ENCODE peak calls at places on chromosomes 1 and 21, in eight cellular contexts. One of them, this sample, is unnamed.

GRCh38 chr1:184160942-184161698 is 109.6 kb downstream of the TSEN15 start:
- DNase-seq in HFFc6: peak; percentile 92
- DNase-seq in AG10803: peak; percentile 77
- DNase-seq in progenitor cell of endocrine pancreas: no peak
- DNase-seq in astrocyte: peak; percentile 39
- DNase-seq in left ventricle myocardium inferior: no peak
- DNase-seq in B cell: no peak
- DNase-seq in glutamatergic neuron: no peak
- DNase-seq in this sample: no peak

GRCh38 chr1:186008920-186009737 is 274.9 kb downstream of the HMCN1 start:
- DNase-seq in B cell: no peak
- DNase-seq in HFFc6: no peak
- DNase-seq in progenitor cell of endocrine pancreas: no peak
- DNase-seq in left ventricle myocardium inferior: no peak
- DNase-seq in AG10803: peak; percentile 26
- DNase-seq in astrocyte: peak; percentile 81
- DNase-seq in glutamatergic neuron: no peak
- DNase-seq in this sample: no peak

GRCh38 chr1:206933333-206933945 is 11.7 kb upstream of the FCMR start:
- DNase-seq in progenitor cell of endocrine pancreas: no peak
- DNase-seq in astrocyte: no peak
- DNase-seq in B cell: peak; percentile 77
- DNase-seq in HFFc6: no peak
- DNase-seq in left ventricle myocardium inferior: no peak
- DNase-seq in AG10803: no peak
- DNase-seq in glutamatergic neuron: peak; percentile 28
- DNase-seq in this sample: peak; percentile 25

GRCh38 chr21:34926784-34927548 is 122.1 kb downstream of the RUNX1 start:
- DNase-seq in astrocyte: no peak
- DNase-seq in HFFc6: peak; percentile 23
- DNase-seq in B cell: no peak
- DNase-seq in left ventricle myocardium inferior: no peak
- DNase-seq in progenitor cell of endocrine pancreas: no peak
- DNase-seq in glutamatergic neuron: no peak
- DNase-seq in AG10803: peak; percentile 41
- DNase-seq in this sample: no peak

GRCh38 chr1:206797534-206798383 is 25.5 kb upstream of the IL10 start:
- DNase-seq in glutamatergic neuron: peak; percentile 50
- DNase-seq in progenitor cell of endocrine pancreas: no peak
- DNase-seq in HFFc6: no peak
- DNase-seq in AG10803: no peak
- DNase-seq in left ventricle myocardium inferior: no peak
- DNase-seq in B cell: no peak
- DNase-seq in astrocyte: no peak
- DNase-seq in this sample: peak; percentile 21

GRCh38 chr1:15543589-15544568 is 17.2 kb downstream of the DNAJC16 start:
- DNase-seq in B cell: no peak
- DNase-seq in HFFc6: peak; percentile 43
- DNase-seq in left ventricle myocardium inferior: no peak
- DNase-seq in glutamatergic neuron: no peak
- DNase-seq in AG10803: peak; percentile 67
- DNase-seq in astrocyte: peak; percentile 84
- DNase-seq in progenitor cell of endocrine pancreas: no peak
- DNase-seq in this sample: no peak

GRCh38 chr1:244349581-244350001 is 102.1 kb downstream of the ADSS2 start:
- DNase-seq in progenitor cell of endocrine pancreas: no peak
- DNase-seq in AG10803: no peak
- DNase-seq in HFFc6: peak; percentile 39
- DNase-seq in B cell: no peak
- DNase-seq in left ventricle myocardium inferior: no peak
- DNase-seq in astrocyte: peak; percentile 33
- DNase-seq in glutamatergic neuron: no peak
- DNase-seq in this sample: no peak

GRCh38 chr1:166920561-166921475 is 44.8 kb upstream of the TADA1 start:
- DNase-seq in AG10803: no peak
- DNase-seq in B cell: no peak
- DNase-seq in progenitor cell of endocrine pancreas: peak; percentile 32
- DNase-seq in glutamatergic neuron: peak; percentile 64
- DNase-seq in HFFc6: no peak
- DNase-seq in left ventricle myocardium inferior: no peak
- DNase-seq in astrocyte: no peak
- DNase-seq in this sample: peak; percentile 72

GRCh38 chr1:42937836-42938595 is 20.7 kb downstream of the SLC2A1 start:
- DNase-seq in glutamatergic neuron: no peak
- DNase-seq in progenitor cell of endocrine pancreas: no peak
- DNase-seq in B cell: peak; percentile 52
- DNase-seq in left ventricle myocardium inferior: no peak
- DNase-seq in astrocyte: no peak
- DNase-seq in AG10803: no peak
- DNase-seq in HFFc6: no peak
- DNase-seq in this sample: no peak

GRCh38 chr1:223175032-223175431 is 32.0 kb upstream of the TLR5 start:
- DNase-seq in astrocyte: no peak
- DNase-seq in AG10803: no peak
- DNase-seq in left ventricle myocardium inferior: no peak
- DNase-seq in B cell: no peak
- DNase-seq in glutamatergic neuron: no peak
- DNase-seq in HFFc6: peak; percentile 24
- DNase-seq in progenitor cell of endocrine pancreas: no peak
- DNase-seq in this sample: peak; percentile 32

GRCh38 chr1:184827600-184828368 is 73.1 kb upstream of the EDEM3 start:
- DNase-seq in AG10803: peak; percentile 63
- DNase-seq in B cell: no peak
- DNase-seq in glutamatergic neuron: no peak
- DNase-seq in progenitor cell of endocrine pancreas: no peak
- DNase-seq in astrocyte: peak; percentile 84
- DNase-seq in HFFc6: peak; percentile 59
- DNase-seq in left ventricle myocardium inferior: no peak
- DNase-seq in this sample: no peak

GRCh38 chr1:116934586-116935207 is 25.0 kb downstream of the PTGFRN start:
- DNase-seq in AG10803: peak; percentile 20
- DNase-seq in HFFc6: no peak
- DNase-seq in left ventricle myocardium inferior: no peak
- DNase-seq in B cell: no peak
- DNase-seq in glutamatergic neuron: no peak
- DNase-seq in astrocyte: no peak
- DNase-seq in progenitor cell of endocrine pancreas: no peak
- DNase-seq in this sample: no peak
- TF ChIP-seq CTCF in AG10803: peak; percentile 50
- TF ChIP-seq CTCF in HFFc6: peak; percentile 57
- TF ChIP-seq CTCF in left ventricle myocardium inferior: peak; percentile 31
- TF ChIP-seq CTCF in B cell: no peak
- TF ChIP-seq CTCF in glutamatergic neuron: peak; percentile 59
- TF ChIP-seq CTCF in astrocyte: peak; percentile 32
- TF ChIP-seq CTCF in progenitor cell of endocrine pancreas: peak; percentile 56
- TF ChIP-seq CTCF in this sample: peak; percentile 22

GRCh38 chr1:155278689-155279160 is 1.5 kb downstream of the HCN3 start:
- DNase-seq in HFFc6: no peak
- DNase-seq in astrocyte: no peak
- DNase-seq in glutamatergic neuron: no peak
- DNase-seq in B cell: no peak
- DNase-seq in left ventricle myocardium inferior: no peak
- DNase-seq in AG10803: no peak
- DNase-seq in progenitor cell of endocrine pancreas: no peak
- DNase-seq in this sample: no peak

GRCh38 chr1:155282488-155283086 is 5.3 kb downstream of the HCN3 start:
- DNase-seq in glutamatergic neuron: no peak
- DNase-seq in B cell: no peak
- DNase-seq in progenitor cell of endocrine pancreas: no peak
- DNase-seq in astrocyte: no peak
- DNase-seq in AG10803: no peak
- DNase-seq in HFFc6: no peak
- DNase-seq in left ventricle myocardium inferior: no peak
- DNase-seq in this sample: no peak

GRCh38 chr1:155273134-155273982 is at the start of gene CLK2:
- DNase-seq in B cell: peak; percentile 95
- DNase-seq in HFFc6: peak; percentile 84
- DNase-seq in astrocyte: peak; percentile 75
- DNase-seq in left ventricle myocardium inferior: peak; percentile 96
- DNase-seq in progenitor cell of endocrine pancreas: peak; percentile 90
- DNase-seq in AG10803: peak; percentile 91
- DNase-seq in glutamatergic neuron: peak; percentile 98
- DNase-seq in this sample: peak; percentile 96

GRCh38 chr1:155277070-155277895 is at the start of gene HCN3:
- DNase-seq in HFFc6: peak; percentile 92
- DNase-seq in astrocyte: peak; percentile 76
- DNase-seq in B cell: peak; percentile 93
- DNase-seq in glutamatergic neuron: peak; percentile 100
- DNase-seq in progenitor cell of endocrine pancreas: peak; percentile 98
- DNase-seq in AG10803: peak; percentile 90
- DNase-seq in left ventricle myocardium inferior: peak; percentile 98
- DNase-seq in this sample: peak; percentile 100

DNA sequence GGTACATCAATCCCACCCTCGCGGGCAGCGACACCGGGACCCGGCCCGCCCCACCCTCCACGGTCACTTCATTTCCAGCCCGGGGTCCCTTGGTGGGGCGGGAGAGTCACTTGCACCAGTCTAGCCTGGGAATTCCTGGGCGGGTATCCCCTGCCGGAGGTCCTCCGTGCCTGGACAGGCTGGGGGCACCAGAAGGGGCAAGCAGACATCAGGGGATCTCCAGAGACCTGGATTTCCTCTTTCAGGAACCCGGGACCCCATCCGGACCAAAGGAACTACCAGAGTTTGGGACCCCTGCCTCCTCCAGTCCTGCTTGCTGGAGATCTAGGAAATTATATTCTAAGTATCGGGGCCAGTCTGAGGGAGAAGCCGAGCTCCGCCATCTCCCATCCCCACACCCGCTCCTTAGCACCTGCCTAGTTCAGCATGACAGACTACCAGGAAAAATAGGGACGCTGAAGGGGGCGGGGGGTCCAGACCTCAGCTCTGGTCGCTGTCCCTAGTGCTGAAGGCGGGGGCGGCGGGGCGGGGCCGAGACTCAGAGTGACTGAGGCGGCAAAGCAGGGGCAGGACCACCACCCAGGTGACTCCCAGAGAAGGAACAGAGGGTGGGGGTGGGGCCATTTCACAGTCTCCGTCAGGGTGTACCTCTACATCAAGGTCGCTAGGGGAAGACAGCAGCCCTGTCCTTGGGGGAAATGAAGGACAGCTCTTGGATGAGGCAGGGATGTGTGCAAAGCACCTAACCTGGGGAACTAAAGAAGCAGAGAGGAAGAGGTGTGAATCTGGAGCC is 829 bp downstream of the HCN3 start:
- DNase-seq in HFFc6: no peak
- DNase-seq in AG10803: no peak
- DNase-seq in astrocyte: no peak
- DNase-seq in progenitor cell of endocrine pancreas: peak; percentile 81
- DNase-seq in left ventricle myocardium inferior: peak; percentile 50
- DNase-seq in glutamatergic neuron: peak; percentile 66
- DNase-seq in B cell: peak; percentile 81
- DNase-seq in this sample: peak; percentile 97
- TF ChIP-seq CTCF in HFFc6: peak; percentile 51
- TF ChIP-seq CTCF in AG10803: peak; percentile 41
- TF ChIP-seq CTCF in astrocyte: no peak
- TF ChIP-seq CTCF in progenitor cell of endocrine pancreas: peak; percentile 52
- TF ChIP-seq CTCF in left ventricle myocardium inferior: peak; percentile 23
- TF ChIP-seq CTCF in glutamatergic neuron: no peak
- TF ChIP-seq CTCF in B cell: peak; percentile 61
- TF ChIP-seq CTCF in this sample: peak; percentile 26

GRCh38 chr1:201946224-201946908 is at the start of gene LMOD1:
- DNase-seq in HFFc6: peak; percentile 93
- DNase-seq in glutamatergic neuron: peak; percentile 78
- DNase-seq in AG10803: peak; percentile 94
- DNase-seq in left ventricle myocardium inferior: peak; percentile 80
- DNase-seq in progenitor cell of endocrine pancreas: peak; percentile 69
- DNase-seq in B cell: no peak
- DNase-seq in astrocyte: peak; percentile 96
- DNase-seq in this sample: peak; percentile 91

GRCh38 chr1:201944002-201944401 is 2.3 kb downstream of the LMOD1 start:
- DNase-seq in B cell: no peak
- DNase-seq in HFFc6: no peak
- DNase-seq in astrocyte: no peak
- DNase-seq in progenitor cell of endocrine pancreas: no peak
- DNase-seq in AG10803: no peak
- DNase-seq in glutamatergic neuron: no peak
- DNase-seq in left ventricle myocardium inferior: no peak
- DNase-seq in this sample: no peak

GRCh38 chr1:201944639-201945038 is 1.7 kb downstream of the LMOD1 start:
- DNase-seq in left ventricle myocardium inferior: no peak
- DNase-seq in B cell: no peak
- DNase-seq in astrocyte: no peak
- DNase-seq in glutamatergic neuron: no peak
- DNase-seq in progenitor cell of endocrine pancreas: no peak
- DNase-seq in HFFc6: no peak
- DNase-seq in AG10803: no peak
- DNase-seq in this sample: no peak

GRCh38 chr1:201945863-201946223 is 505 bp downstream of the LMOD1 start:
- DNase-seq in glutamatergic neuron: no peak
- DNase-seq in B cell: no peak
- DNase-seq in AG10803: no peak
- DNase-seq in HFFc6: no peak
- DNase-seq in astrocyte: no peak
- DNase-seq in progenitor cell of endocrine pancreas: no peak
- DNase-seq in left ventricle myocardium inferior: no peak
- DNase-seq in this sample: no peak

GRCh38 chr1:201945157-201945556 is 1.2 kb downstream of the LMOD1 start:
- DNase-seq in glutamatergic neuron: no peak
- DNase-seq in progenitor cell of endocrine pancreas: no peak
- DNase-seq in HFFc6: no peak
- DNase-seq in B cell: no peak
- DNase-seq in left ventricle myocardium inferior: no peak
- DNase-seq in AG10803: no peak
- DNase-seq in astrocyte: no peak
- DNase-seq in this sample: no peak
- TF ChIP-seq CTCF in glutamatergic neuron: no peak
- TF ChIP-seq CTCF in progenitor cell of endocrine pancreas: peak; percentile 16
- TF ChIP-seq CTCF in HFFc6: peak; percentile 70
- TF ChIP-seq CTCF in B cell: no peak
- TF ChIP-seq CTCF in left ventricle myocardium inferior: peak; percentile 42
- TF ChIP-seq CTCF in AG10803: peak; percentile 67
- TF ChIP-seq CTCF in astrocyte: peak; percentile 27
- TF ChIP-seq CTCF in this sample: peak; percentile 23

DNA sequence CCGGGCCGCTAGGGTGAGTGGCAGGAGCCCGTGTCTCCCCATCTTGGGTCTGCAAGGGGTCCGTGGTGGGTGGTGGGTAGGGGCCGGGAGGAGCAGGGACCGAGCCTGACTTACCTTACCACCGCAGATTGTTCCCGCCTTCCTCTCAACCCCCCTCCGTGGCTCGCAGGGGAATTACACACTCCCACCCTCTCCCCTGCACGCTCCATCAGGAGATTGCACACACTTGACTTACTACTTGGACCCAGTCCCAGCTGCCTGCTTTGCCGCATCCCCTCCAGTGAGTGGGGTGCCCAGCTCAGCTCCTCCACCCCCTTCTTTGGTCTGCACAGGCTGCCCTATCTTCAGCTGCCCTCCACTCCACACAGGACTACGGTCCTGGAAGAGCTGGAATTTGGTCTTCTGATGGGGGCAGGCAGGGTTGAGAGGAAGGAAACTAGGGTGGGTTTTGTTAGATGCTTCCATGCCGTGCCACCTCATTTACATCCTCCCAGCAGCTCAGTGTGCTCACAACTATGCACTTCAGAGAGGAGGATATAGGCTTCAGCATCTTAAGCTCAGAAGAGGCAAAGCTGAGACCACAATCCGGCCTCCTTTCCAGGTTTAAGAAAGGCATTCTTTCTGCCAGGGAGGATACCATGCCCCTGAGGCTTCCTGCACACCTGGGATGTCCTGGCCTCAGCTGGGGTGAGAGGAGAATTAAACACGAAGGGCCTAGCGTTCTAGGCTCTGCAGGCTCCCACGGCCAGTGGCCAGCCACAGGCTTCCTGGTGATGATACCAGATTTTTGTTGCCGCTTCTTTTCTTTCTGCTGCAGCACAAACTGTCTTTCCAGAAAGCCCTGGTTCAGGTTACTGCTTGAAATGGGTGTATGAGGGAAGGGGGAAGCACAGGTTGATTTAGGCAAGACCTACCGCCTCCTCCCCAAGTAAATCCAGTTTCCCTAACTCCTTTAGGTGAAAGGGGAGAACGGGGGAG is 2.3 kb downstream of the KCNC4 start:
- DNase-seq in left ventricle myocardium inferior: no peak
- DNase-seq in astrocyte: no peak
- DNase-seq in glutamatergic neuron: no peak
- DNase-seq in B cell: no peak
- DNase-seq in AG10803: no peak
- DNase-seq in progenitor cell of endocrine pancreas: no peak
- DNase-seq in HFFc6: no peak
- DNase-seq in this sample: peak; percentile 27
- TF ChIP-seq CTCF in left ventricle myocardium inferior: no peak
- TF ChIP-seq CTCF in astrocyte: no peak
- TF ChIP-seq CTCF in glutamatergic neuron: no peak
- TF ChIP-seq CTCF in B cell: no peak
- TF ChIP-seq CTCF in AG10803: no peak
- TF ChIP-seq CTCF in progenitor cell of endocrine pancreas: no peak
- TF ChIP-seq CTCF in HFFc6: no peak
- TF ChIP-seq CTCF in this sample: no peak

This sample was measured in nephron progenitor cell.